ENCODE peak calls at places on chromosomes 6 and 20, in five cellular contexts. One of them, this sample, is unnamed.

GRCh38 chr20:13865825-13866351 is 81.1 kb downstream of the NDUFAF5 start:
- DNase-seq in hippocampal formation: no peak
- DNase-seq in H4: no peak
- DNase-seq in Right ventricle myocardium superior: no peak
- DNase-seq in GM12892: no peak
- DNase-seq in this sample: peak; percentile 82

GRCh38 chr6:149988550-149989336 is 25.0 kb downstream of the ULBP1 start:
- DNase-seq in GM12892: no peak
- DNase-seq in H4: no peak
- DNase-seq in Right ventricle myocardium superior: no peak
- DNase-seq in hippocampal formation: no peak
- DNase-seq in this sample: no peak

GRCh38 chr6:147166360-147166944 is 37.8 kb upstream of the STXBP5 start:
- DNase-seq in hippocampal formation: no peak
- DNase-seq in Right ventricle myocardium superior: no peak
- DNase-seq in H4: no peak
- DNase-seq in GM12892: no peak
- DNase-seq in this sample: no peak

GRCh38 chr6:2028457-2029038 is 216.9 kb downstream of the GMDS start:
- DNase-seq in GM12892: peak; percentile 2
- DNase-seq in hippocampal formation: no peak
- DNase-seq in H4: no peak
- DNase-seq in Right ventricle myocardium superior: no peak
- DNase-seq in this sample: peak; percentile 38

GRCh38 chr6:160952633-160953281 is 38.8 kb upstream of the MAP3K4 start:
- DNase-seq in Right ventricle myocardium superior: no peak
- DNase-seq in H4: no peak
- DNase-seq in GM12892: no peak
- DNase-seq in hippocampal formation: no peak
- DNase-seq in this sample: no peak

GRCh38 chr20:52785678-52786077 is 186.5 kb upstream of the TSHZ2 start:
- DNase-seq in H4: peak; percentile 23
- DNase-seq in Right ventricle myocardium superior: peak; percentile 49
- DNase-seq in hippocampal formation: no peak
- DNase-seq in GM12892: no peak
- DNase-seq in this sample: no peak

GRCh38 chr6:118963003-118963402 is 28.0 kb upstream of the MCM9 start:
- DNase-seq in GM12892: no peak
- DNase-seq in H4: no peak
- DNase-seq in Right ventricle myocardium superior: no peak
- DNase-seq in hippocampal formation: no peak
- DNase-seq in this sample: no peak

GRCh38 chr6:148526145-148526544 is 183.5 kb downstream of the SASH1 start:
- DNase-seq in H4: no peak
- DNase-seq in GM12892: no peak
- DNase-seq in Right ventricle myocardium superior: no peak
- DNase-seq in hippocampal formation: no peak
- DNase-seq in this sample: no peak

GRCh38 chr6:15879372-15880261 is 216.8 kb upstream of the DTNBP1 start:
- DNase-seq in Right ventricle myocardium superior: peak; percentile 90
- DNase-seq in hippocampal formation: no peak
- DNase-seq in H4: peak; percentile 84
- DNase-seq in GM12892: peak; percentile 36
- DNase-seq in this sample: no peak

GRCh38 chr20:32558526-32558925 is 26.6 kb downstream of the NOL4L start:
- DNase-seq in GM12892: no peak
- DNase-seq in Right ventricle myocardium superior: no peak
- DNase-seq in H4: no peak
- DNase-seq in hippocampal formation: no peak
- DNase-seq in this sample: no peak

GRCh38 chr6:89980353-89980752 is 86.1 kb downstream of the GJA10 start:
- DNase-seq in hippocampal formation: no peak
- DNase-seq in Right ventricle myocardium superior: no peak
- DNase-seq in GM12892: no peak
- DNase-seq in H4: no peak
- DNase-seq in this sample: no peak

GRCh38 chr20:59820204-59821041 is 113.0 kb downstream of the SYCP2 start:
- DNase-seq in Right ventricle myocardium superior: peak; percentile 76
- DNase-seq in hippocampal formation: peak; percentile 53
- DNase-seq in H4: no peak
- DNase-seq in GM12892: no peak
- DNase-seq in this sample: no peak

GRCh38 chr6:4790158-4790899 is 14.1 kb downstream of the CDYL start:
- DNase-seq in H4: no peak
- DNase-seq in hippocampal formation: no peak
- DNase-seq in GM12892: no peak
- DNase-seq in Right ventricle myocardium superior: no peak
- DNase-seq in this sample: no peak

GRCh38 chr6:6004147-6004995 is 2.4 kb downstream of the NRN1 start:
- DNase-seq in Right ventricle myocardium superior: no peak
- DNase-seq in H4: peak; percentile 29
- DNase-seq in GM12892: no peak
- DNase-seq in hippocampal formation: no peak
- DNase-seq in this sample: no peak

GRCh38 chr6:62923728-62924127 is 287.5 kb upstream of the FKBP1C start:
- DNase-seq in Right ventricle myocardium superior: no peak
- DNase-seq in GM12892: no peak
- DNase-seq in hippocampal formation: no peak
- DNase-seq in H4: no peak
- DNase-seq in this sample: no peak

GRCh38 chr6:54892831-54893230 is 46.3 kb downstream of the FAM83B start:
- DNase-seq in GM12892: no peak
- DNase-seq in H4: peak; percentile 44
- DNase-seq in Right ventricle myocardium superior: no peak
- DNase-seq in hippocampal formation: no peak
- DNase-seq in this sample: peak; percentile 62

GRCh38 chr6:157715766-157716171 is 107.3 kb upstream of the SNX9 start:
- DNase-seq in H4: peak; percentile 79
- DNase-seq in Right ventricle myocardium superior: peak; percentile 81
- DNase-seq in GM12892: no peak
- DNase-seq in hippocampal formation: no peak
- DNase-seq in this sample: peak; percentile 98

GRCh38 chr6:26311385-26312095 is 53.5 kb upstream of the BTN3A2 start:
- DNase-seq in hippocampal formation: peak; percentile 14
- DNase-seq in Right ventricle myocardium superior: no peak
- DNase-seq in GM12892: no peak
- DNase-seq in H4: peak; percentile 73
- DNase-seq in this sample: no peak

GRCh38 chr20:8394308-8394945 is 262.4 kb downstream of the PLCB1 start:
- DNase-seq in GM12892: no peak
- DNase-seq in hippocampal formation: no peak
- DNase-seq in H4: no peak
- DNase-seq in Right ventricle myocardium superior: no peak
- DNase-seq in this sample: peak; percentile 45

GRCh38 chr20:53920647-53921245 is 149.6 kb downstream of the BCAS1 start:
- DNase-seq in H4: no peak
- DNase-seq in GM12892: no peak
- DNase-seq in Right ventricle myocardium superior: no peak
- DNase-seq in hippocampal formation: no peak
- DNase-seq in this sample: no peak

GRCh38 chr6:42197574-42198362 is 3.0 kb upstream of the GUCA1B start:
- DNase-seq in hippocampal formation: no peak
- DNase-seq in H4: no peak
- DNase-seq in GM12892: no peak
- DNase-seq in Right ventricle myocardium superior: no peak
- DNase-seq in this sample: peak; percentile 67

GRCh38 chr6:8059129-8059528 is 5.1 kb downstream of the BLOC1S5 start:
- DNase-seq in H4: peak; percentile 16
- DNase-seq in Right ventricle myocardium superior: no peak
- DNase-seq in hippocampal formation: no peak
- DNase-seq in GM12892: no peak
- DNase-seq in this sample: no peak

GRCh38 chr6:166936079-166936787 is 20.1 kb downstream of the RNASET2 start:
- DNase-seq in hippocampal formation: no peak
- DNase-seq in H4: no peak
- DNase-seq in GM12892: no peak
- DNase-seq in Right ventricle myocardium superior: peak; percentile 58
- DNase-seq in this sample: no peak

GRCh38 chr6:168201383-168201782 is 118.2 kb downstream of the DACT2 start:
- DNase-seq in H4: no peak
- DNase-seq in GM12892: no peak
- DNase-seq in Right ventricle myocardium superior: no peak
- DNase-seq in hippocampal formation: no peak
- DNase-seq in this sample: no peak

This sample was measured in GM04504.